ENCODE peak calls at places on chromosomes 13 and 19, in four cellular contexts. J is AG08396; F is stimulated activated CD4-positive, alpha-beta T cell treated with anti-CD3 and anti-CD28 coated beads, Interleukin-4, amount 100 ng/mL, for 1 hour; H is posterior cingulate gyrus. X is an unnamed sample.

GRCh38 chr13:93859666-93860065 is 619.8 kb downstream of the DCT start:
- DNase-seq in J (no peak), F (no peak), H (no peak), X (no peak)

GRCh38 chr13:59356607-59357006 is 807.1 kb downstream of the DIAPH3 start:
- DNase-seq in J (peak), F (no peak), H (no peak), X (no peak)

GRCh38 chr13:24192036-24192810 is 31.7 kb downstream of the SPATA13 start:
- DNase-seq in J (no peak), F (no peak), H (no peak), X (no peak)

GRCh38 chr13:22111152-22111783 is 440.4 kb downstream of the FGF9 start:
- DNase-seq in J (no peak), F (no peak), H (no peak), X (no peak)

GRCh38 chr13:28357247-28357825 is 137.6 kb downstream of the FLT1 start:
- DNase-seq in J (no peak), F (no peak), H (no peak), X (no peak)

GRCh38 chr13:112213467-112214245 is 146.7 kb downstream of the SOX1 start:
- DNase-seq in J (no peak), F (no peak), H (no peak), X (no peak)

GRCh38 chr13:95176611-95177259 is 124.5 kb downstream of the ABCC4 start:
- DNase-seq in J (no peak), F (no peak), H (no peak), X (no peak)

GRCh38 chr19:28488006-28488405 is 724.9 kb downstream of the UQCRFS1 start:
- DNase-seq in J (no peak), F (no peak), H (no peak), X (no peak)

GRCh38 chr19:2315818-2316353 is 7.9 kb upstream of the LINGO3 start:
- DNase-seq in J (peak), F (no peak), H (peak), X (no peak)

GRCh38 chr19:42282036-42282762 is 13.1 kb downstream of the CIC start:
- DNase-seq in J (no peak), F (no peak), H (no peak), X (no peak)

GRCh38 chr13:87677334-87678234 is 6.4 kb downstream of the SLITRK5 start:
- DNase-seq in J (no peak), F (peak), H (no peak), X (no peak)

GRCh38 chr19:18414504-18415176 is 4.6 kb upstream of the SSBP4 start:
- DNase-seq in J (no peak), F (no peak), H (no peak), X (no peak)

GRCh38 chr13:48235100-48235813 is 2.3 kb downstream of the ITM2B start:
- DNase-seq in J (no peak), F (no peak), H (no peak), X (no peak)

GRCh38 chr13:51520524-51520923 is 63.7 kb upstream of the WDFY2 start:
- DNase-seq in J (peak), F (no peak), H (peak), X (no peak)

X was measured in keratinocyte.